ENCODE peak calls at places on chromosomes 11 and 22, in ten cellular contexts. S, E, C, T, G, D, R, A, X and N are unnamed samples.

GRCh38 chr11:68569357-68569756 is 108.8 kb downstream of the PPP6R3 start:
- DNase-seq in G (no peak), A (peak; percentile 39), E (no peak), S (no peak), T (no peak), C (no peak), D (no peak), R (no peak), X (no peak), N (no peak)

GRCh38 chr11:70476669-70477068 is 78.3 kb downstream of the CTTN start:
- DNase-seq in G (no peak), R (no peak), E (no peak), D (no peak), X (no peak), T (no peak), A (no peak), S (no peak), C (no peak), N (no peak)

GRCh38 chr22:33568934-33569496 is 351.3 kb downstream of the LARGE1 start:
- DNase-seq in R (no peak), X (no peak), E (no peak), D (no peak), S (no peak), G (no peak), C (no peak), T (no peak), A (no peak), N (no peak)

GRCh38 chr11:38900156-38900679 is 2302.2 kb upstream of the RAG2 start:
- DNase-seq in R (no peak), G (no peak), A (no peak), S (no peak), C (no peak), E (no peak), X (no peak), T (no peak), D (no peak), N (no peak)

GRCh38 chr22:41976070-41976901 is 7.0 kb downstream of the SEPTIN3 start:
- DNase-seq in T (no peak), X (no peak), S (peak; percentile 72), E (peak; percentile 29), C (peak; percentile 61), D (peak; percentile 71), G (no peak), R (peak; percentile 22), A (peak; percentile 74), N (peak; percentile 65)

GRCh38 chr11:31943056-31943780 is 132.1 kb upstream of the PAX6 start:
- DNase-seq in D (no peak), X (no peak), C (no peak), G (no peak), S (no peak), R (no peak), A (peak; percentile 51), E (no peak), T (no peak), N (no peak)

GRCh38 chr11:67022961-67023956 is at the start of gene SYT12:
- DNase-seq in G (peak; percentile 23), S (no peak), R (peak; percentile 45), E (no peak), A (no peak), D (peak; percentile 47), X (no peak), T (no peak), C (peak; percentile 56), N (no peak)

GRCh38 chr11:75554258-75555022 is 7.6 kb upstream of the SERPINH1 start:
- DNase-seq in R (no peak), D (no peak), S (no peak), X (peak; percentile 100), G (peak; percentile 99), C (no peak), E (no peak), A (no peak), T (no peak), N (peak; percentile 94)

GRCh38 chr11:123187221-123187620 is 7.8 kb downstream of the CLMP start:
- DNase-seq in D (no peak), R (no peak), X (no peak), S (no peak), G (no peak), T (peak; percentile 26), E (no peak), A (no peak), C (no peak), N (no peak)

GRCh38 chr11:73152861-73153483 is 10.9 kb upstream of the FCHSD2 start:
- DNase-seq in G (no peak), C (no peak), X (no peak), R (no peak), S (peak; percentile 89), D (no peak), E (no peak), A (peak; percentile 79), T (peak; percentile 42), N (no peak)

GRCh38 chr22:38455063-38455529 is at the start of gene KCNJ4:
- DNase-seq in R (no peak), A (no peak), X (no peak), C (no peak), E (no peak), G (no peak), D (no peak), T (no peak), S (peak; percentile 30), N (no peak)

GRCh38 chr11:93574821-93575220 is 31.6 kb upstream of the SMCO4 start:
- DNase-seq in X (no peak), T (no peak), D (no peak), G (no peak), A (no peak), S (no peak), R (no peak), E (no peak), C (no peak), N (no peak)

GRCh38 chr11:114316980-114317675 is 20.9 kb downstream of the NNMT start:
- DNase-seq in R (no peak), C (no peak), S (no peak), G (no peak), X (no peak), E (no peak), D (no peak), T (no peak), A (no peak), N (no peak)

GRCh38 chr11:7167976-7168740 is 79.4 kb downstream of the RBMXL2 start:
- DNase-seq in E (no peak), G (no peak), T (no peak), S (no peak), R (no peak), X (no peak), C (no peak), A (no peak), D (no peak), N (no peak)

GRCh38 chr11:102780491-102780918 is at the start of gene MMP10:
- DNase-seq in D (peak; percentile 37), S (no peak), X (peak; percentile 50), E (no peak), C (peak; percentile 39), T (no peak), A (no peak), G (peak; percentile 78), R (peak; percentile 71), N (no peak)

GRCh38 chr22:49770454-49771265 is 57.0 kb downstream of the BRD1 start:
- DNase-seq in D (no peak), G (no peak), E (no peak), R (no peak), C (no peak), S (no peak), T (no peak), X (no peak), A (no peak), N (no peak)

GRCh38 chr11:68142028-68142412 is 20.8 kb upstream of the CHKA start:
- DNase-seq in G (no peak), C (no peak), A (no peak), D (no peak), R (no peak), X (no peak), T (no peak), E (peak; percentile 8), S (peak; percentile 32), N (no peak)

GRCh38 chr22:49255154-49255553 is 572.5 kb downstream of the BRD1 start:
- DNase-seq in G (no peak), E (no peak), D (no peak), X (no peak), R (no peak), C (no peak), S (no peak), T (no peak), A (no peak), N (peak; percentile 42)

GRCh38 chr11:69484427-69485259 is 3.2 kb downstream of the LINC01488 start:
- DNase-seq in G (no peak), A (no peak), X (no peak), T (no peak), R (no peak), E (no peak), D (no peak), C (no peak), S (no peak), N (no peak)

GRCh38 chr22:50704510-50705218 is 32.0 kb downstream of the SHANK3 start:
- DNase-seq in T (no peak), S (no peak), D (no peak), R (no peak), X (no peak), C (no peak), E (no peak), A (no peak), G (no peak), N (peak; percentile 56)

GRCh38 chr11:92227233-92227593 is 2.6 kb downstream of the FAT3 start:
- DNase-seq in D (peak; percentile 9), R (no peak), C (peak; percentile 50), A (peak; percentile 8), X (no peak), T (no peak), G (no peak), E (no peak), S (no peak), N (no peak)

GRCh38 chr11:31237819-31238771 is 131.4 kb downstream of the DCDC1 start:
- DNase-seq in G (peak; percentile 15), D (no peak), T (no peak), X (no peak), E (no peak), A (no peak), C (no peak), S (no peak), R (no peak), N (no peak)

GRCh38 chr11:22199243-22199642 is 6.4 kb downstream of the ANO5 start:
- DNase-seq in R (no peak), D (no peak), A (no peak), X (no peak), S (no peak), T (no peak), G (no peak), C (no peak), E (no peak), N (no peak)

GRCh38 chr11:105227363-105227762 is 87.8 kb upstream of the CARD18 start:
- DNase-seq in C (no peak), E (no peak), G (no peak), R (no peak), X (no peak), A (no peak), S (no peak), D (no peak), T (no peak), N (no peak)

GRCh38 chr11:33941637-33942160 is 49.8 kb upstream of the LMO2 start:
- DNase-seq in D (no peak), S (no peak), X (no peak), A (peak; percentile 44), G (peak; percentile 43), R (no peak), T (no peak), C (no peak), E (no peak), N (no peak)

GRCh38 chr11:65695459-65696241 is 16.4 kb upstream of the KAT5 start:
- DNase-seq in C (no peak), D (no peak), A (no peak), S (no peak), T (no peak), E (no peak), G (no peak), X (no peak), R (no peak), N (no peak)

GRCh38 chr22:46353483-46354105 is 18.1 kb downstream of the TRMU start:
- DNase-seq in E (no peak), T (no peak), X (no peak), G (no peak), S (no peak), C (no peak), A (no peak), D (no peak), R (no peak), N (no peak)

GRCh38 chr11:58654079-58654907 is 31.8 kb downstream of the CNTF start:
- DNase-seq in G (peak; percentile 71), C (peak; percentile 78), A (peak; percentile 63), E (peak; percentile 64), D (peak; percentile 78), S (peak; percentile 83), R (peak; percentile 63), X (peak; percentile 50), T (peak; percentile 75), N (peak; percentile 87)